ENCODE peak calls at places on chromosomes 12 and 14, in seven cellular contexts. R is ELR; Z is body of pancreas; B is LHCN-M2; V is stimulated activated effector memory CD8-positive, alpha-beta T cell treated with anti-CD3 and anti-CD28 coated beads, Interleukin-12 subunit alpha, Interleukin-12 subunit beta, amount 100 ng/mL, for 72 hours; Y is stimulated activated CD8-positive, alpha-beta memory T cell treated with anti-CD3 and anti-CD28 coated beads, Interleukin-4, amount 100 ng/mL, for 1 hour; C is adrenal gland. E is an unnamed sample.

GRCh38 chr14:66992776-66993175 is 196.5 kb upstream of the GARIN2 start:
- DNase-seq in V (no peak), C (no peak), Y (no peak), Z (no peak), R (no peak), B (no peak), E (no peak)

GRCh38 chr14:99879401-99880295 is 86.4 kb downstream of the EML1 start:
- DNase-seq in Z (no peak), V (no peak), B (peak; percentile 69), C (no peak), R (peak; percentile 85), Y (no peak), E (peak; percentile 86)

GRCh38 chr12:56862264-56862663 is 71.9 kb downstream of the SDR9C7 start:
- DNase-seq in R (no peak), Z (no peak), Y (no peak), V (no peak), B (no peak), C (no peak), E (no peak)

GRCh38 chr14:20698018-20698329 is 9.4 kb downstream of the ANG start:
- DNase-seq in C (no peak), Y (no peak), Z (no peak), R (no peak), V (no peak), B (no peak), E (no peak)

GRCh38 chr12:57175428-57176138 is 28.2 kb upstream of the LRP1-AS start:
- DNase-seq in V (peak; percentile 56), R (peak; percentile 72), Z (peak; percentile 74), Y (no peak), C (peak; percentile 86), B (peak; percentile 63), E (peak; percentile 80)

GRCh38 chr12:52045794-52046199 is 5.4 kb upstream of the NR4A1 start:
- DNase-seq in R (no peak), V (no peak), C (peak; percentile 43), Y (no peak), B (no peak), Z (no peak), E (no peak)

GRCh38 chr12:56628671-56629458 is 1.3 kb downstream of the BAZ2A start:
- DNase-seq in B (peak; percentile 66), C (peak; percentile 77), R (peak; percentile 74), Y (peak; percentile 50), V (no peak), Z (peak; percentile 64), E (peak; percentile 30)

GRCh38 chr12:1481919-1482318 is 112.5 kb downstream of the FBXL14 start:
- DNase-seq in Z (no peak), C (no peak), V (no peak), B (no peak), Y (no peak), R (no peak), E (no peak)

GRCh38 chr14:95609398-95609990 is 74.6 kb downstream of the GLRX5 start:
- DNase-seq in C (peak; percentile 66), R (peak; percentile 68), Y (no peak), V (no peak), B (peak; percentile 28), Z (peak; percentile 69), E (peak; percentile 56)

GRCh38 chr12:108572166-108572790 is 9.9 kb downstream of the ISCU start:
- DNase-seq in R (peak; percentile 24), Z (no peak), C (peak; percentile 1), Y (no peak), B (no peak), V (no peak), E (peak; percentile 11)

GRCh38 chr14:71536927-71537772 is 395.1 kb upstream of the RGS6 start:
- DNase-seq in Z (no peak), Y (no peak), C (no peak), R (no peak), V (no peak), B (no peak), E (no peak)

GRCh38 chr12:127294651-127295205 is 972.2 kb upstream of the TMEM132C start:
- DNase-seq in R (no peak), B (no peak), V (no peak), C (no peak), Z (no peak), Y (no peak), E (peak; percentile 28)

GRCh38 chr14:95038521-95039250 is 118.6 kb downstream of the DICER1 start:
- DNase-seq in R (no peak), Y (no peak), Z (no peak), V (no peak), B (no peak), C (no peak), E (no peak)

GRCh38 chr14:54038724-54039123 is 82.1 kb upstream of the BMP4 start:
- DNase-seq in B (no peak), C (no peak), V (no peak), R (no peak), Z (no peak), Y (no peak), E (peak; percentile 81)

GRCh38 chr14:104972301-104973211 is 5.6 kb downstream of the AHNAK2 start:
- DNase-seq in Z (peak; percentile 54), C (no peak), B (peak; percentile 73), R (peak; percentile 71), V (no peak), Y (no peak), E (peak; percentile 97)

GRCh38 chr12:1518763-1519516 is 75.4 kb downstream of the FBXL14 start:
- DNase-seq in Z (no peak), R (peak; percentile 91), C (no peak), V (no peak), Y (no peak), B (peak; percentile 97), E (peak; percentile 87)

GRCh38 chr14:101502761-101503392 is 58.4 kb upstream of the DIO3 start:
- DNase-seq in C (peak; percentile 3), V (no peak), Z (peak; percentile 3), Y (no peak), R (no peak), B (no peak), E (no peak)

GRCh38 chr12:116346222-116346621 is 68.7 kb upstream of the MED13L start:
- DNase-seq in Y (no peak), V (no peak), R (no peak), C (peak; percentile 48), B (no peak), Z (no peak), E (no peak)

GRCh38 chr12:12790956-12791355 is 5.5 kb downstream of the APOLD1 start:
- DNase-seq in Z (no peak), B (no peak), V (no peak), R (no peak), C (no peak), Y (no peak), E (no peak)

GRCh38 chr12:3333583-3333982 is 157.4 kb upstream of the PRMT8 start:
- DNase-seq in Y (no peak), R (peak; percentile 59), C (no peak), Z (peak; percentile 10), V (no peak), B (no peak), E (peak; percentile 22)

GRCh38 chr14:35367056-35367372 is 37.5 kb downstream of the NFKBIA start:
- DNase-seq in C (no peak), R (no peak), Z (no peak), V (no peak), Y (no peak), B (no peak), E (no peak)

GRCh38 chr12:54977155-54977554 is 7.4 kb downstream of the TESPA1 start:
- DNase-seq in R (peak; percentile 65), V (no peak), C (no peak), B (peak; percentile 83), Y (no peak), Z (no peak), E (peak; percentile 24)

GRCh38 chr14:89723930-89724915 is 230.3 kb downstream of the EFCAB11 start:
- DNase-seq in R (no peak), B (no peak), V (no peak), Z (no peak), C (no peak), Y (no peak), E (no peak)

GRCh38 chr12:53508534-53509199 is 1.4 kb upstream of the NPFF start:
- DNase-seq in V (peak; percentile 82), C (peak; percentile 82), Y (peak; percentile 66), R (peak; percentile 84), Z (peak; percentile 89), B (peak; percentile 71), E (peak; percentile 94)

GRCh38 chr12:131007794-131008460 is 54.2 kb downstream of the ADGRD1 start:
- DNase-seq in C (no peak), R (no peak), V (no peak), B (no peak), Y (no peak), Z (no peak), E (no peak)